ENCODE peak calls at places on chromosome 21, in ten cellular contexts. A is body of pancreas, Z is brain microvascular endothelial cell, S is substantia nigra, W is transverse colon, N is prostate gland, B is tibial nerve, P is neural progenitor cell, M is fibroblast of lung, I is PC-3. L is an unnamed sample.

GRCh38 chr21:16579538-16579937 is 849.8 kb downstream of the USP25 start:
- DNase-seq in A (no peak), Z (no peak), S (no peak), W (no peak), N (no peak), B (no peak), P (no peak), M (peak; percentile 66), I (no peak), L (no peak)

GRCh38 chr21:42103843-42104242 is 32.7 kb downstream of the UMODL1 start:
- DNase-seq in A (no peak), Z (no peak), S (no peak), W (no peak), N (no peak), B (no peak), P (no peak), M (no peak), I (no peak), L (no peak)

GRCh38 chr21:33643658-33644311 is 1.5 kb downstream of the ITSN1 start:
- DNase-seq in A (no peak), Z (no peak), S (no peak), W (no peak), N (no peak), B (no peak), P (peak; percentile 68), M (peak; percentile 29), I (peak; percentile 22), L (no peak)

GRCh38 chr21:38490411-38491020 is 7.8 kb downstream of the ERG start:
- DNase-seq in A (no peak), Z (no peak), S (no peak), W (no peak), N (no peak), B (no peak), P (no peak), M (no peak), I (no peak), L (no peak)

GRCh38 chr21:29403291-29403690 is 104.6 kb downstream of the BACH1 start:
- DNase-seq in A (no peak), Z (no peak), S (no peak), W (no peak), N (no peak), B (no peak), P (no peak), M (no peak), I (no peak), L (no peak)

GRCh38 chr21:28421716-28422480 is 570.8 kb downstream of the LTN1 start:
- DNase-seq in A (no peak), Z (peak; percentile 47), S (no peak), W (no peak), N (no peak), B (no peak), P (no peak), M (peak; percentile 30), I (peak; percentile 58), L (no peak)

GRCh38 chr21:42047821-42048613 is 23.1 kb upstream of the UMODL1 start:
- DNase-seq in A (peak; percentile 58), Z (peak; percentile 94), S (peak; percentile 36), W (no peak), N (no peak), B (peak; percentile 20), P (no peak), M (peak; percentile 100), I (peak; percentile 58), L (no peak)

GRCh38 chr21:41825216-41825615 is 53.9 kb downstream of the PRDM15 start:
- DNase-seq in A (no peak), Z (no peak), S (no peak), W (no peak), N (no peak), B (no peak), P (no peak), M (no peak), I (no peak), L (no peak)

GRCh38 chr21:45261093-45261492 is 26.6 kb downstream of the POFUT2 start:
- DNase-seq in A (no peak), Z (no peak), S (no peak), W (no peak), N (no peak), B (no peak), P (no peak), M (no peak), I (no peak), L (no peak)

GRCh38 chr21:45264146-45264918 is 23.4 kb downstream of the POFUT2 start:
- DNase-seq in A (no peak), Z (no peak), S (no peak), W (no peak), N (no peak), B (no peak), P (no peak), M (no peak), I (no peak), L (no peak)

GRCh38 chr21:45262041-45262581 is 25.6 kb downstream of the POFUT2 start:
- DNase-seq in A (no peak), Z (no peak), S (no peak), W (no peak), N (no peak), B (no peak), P (no peak), M (no peak), I (no peak), L (no peak)

GRCh38 chr21:45263534-45263933 is 24.2 kb downstream of the POFUT2 start:
- DNase-seq in A (no peak), Z (no peak), S (no peak), W (no peak), N (no peak), B (peak; percentile 11), P (no peak), M (no peak), I (no peak), L (no peak)

GRCh38 chr21:45262616-45263015 is 25.1 kb downstream of the POFUT2 start:
- DNase-seq in A (no peak), Z (no peak), S (no peak), W (peak; percentile 74), N (peak; percentile 3), B (peak; percentile 11), P (no peak), M (no peak), I (no peak), L (no peak)
- H3K27ac ChIP-seq in A (no peak overlapping the region), Z (no peak overlapping the region), S (no peak overlapping the region), W (no peak overlapping the region), N (no peak overlapping the region), B (no peak overlapping the region), P (no peak overlapping the region), M (no peak overlapping the region), I (no peak overlapping the region), L (no peak overlapping the region)

GRCh38 chr21:45215214-45215613 is 72.5 kb downstream of the POFUT2 start:
- DNase-seq in A (no peak), Z (no peak), S (no peak), W (no peak), N (no peak), B (no peak), P (no peak), M (no peak), I (no peak), L (no peak)

GRCh38 chr21:45209685-45210284 is 77.9 kb downstream of the POFUT2 start:
- DNase-seq in A (no peak), Z (no peak), S (no peak), W (no peak), N (no peak), B (no peak), P (no peak), M (no peak), I (no peak), L (no peak)

GRCh38 chr21:45210461-45210983 is 77.2 kb downstream of the POFUT2 start:
- DNase-seq in A (no peak), Z (no peak), S (no peak), W (no peak), N (no peak), B (no peak), P (no peak), M (no peak), I (no peak), L (no peak)

GRCh38 chr21:45211661-45212060 is 76.0 kb downstream of the POFUT2 start:
- DNase-seq in A (no peak), Z (no peak), S (no peak), W (no peak), N (no peak), B (no peak), P (no peak), M (no peak), I (no peak), L (no peak)

GRCh38 chr21:45213392-45213791 is 74.3 kb downstream of the POFUT2 start:
- DNase-seq in A (no peak), Z (no peak), S (no peak), W (no peak), N (no peak), B (no peak), P (no peak), M (no peak), I (no peak), L (no peak)
- H3K27ac ChIP-seq in A (no peak overlapping the region), Z (no peak overlapping the region), S (no peak overlapping the region), W (no peak overlapping the region), N (no peak overlapping the region), B (no peak overlapping the region), P (no peak overlapping the region), M (no peak overlapping the region), I (no peak overlapping the region), L (no peak overlapping the region)

GRCh38 chr21:26946744-26947446 is 20.0 kb downstream of the ADAMTS5 start:
- DNase-seq in A (no peak), Z (no peak), S (no peak), W (no peak), N (no peak), B (no peak), P (no peak), M (no peak), I (no peak), L (no peak)

GRCh38 chr21:26943916-26944315 is 23.0 kb downstream of the ADAMTS5 start:
- DNase-seq in A (no peak), Z (no peak), S (no peak), W (no peak), N (no peak), B (no peak), P (no peak), M (no peak), I (no peak), L (no peak)

GRCh38 chr21:26949830-26950229 is 17.1 kb downstream of the ADAMTS5 start:
- DNase-seq in A (no peak), Z (no peak), S (no peak), W (no peak), N (no peak), B (no peak), P (no peak), M (no peak), I (no peak), L (no peak)

GRCh38 chr21:26948194-26948593 is 18.7 kb downstream of the ADAMTS5 start:
- DNase-seq in A (no peak), Z (no peak), S (no peak), W (no peak), N (no peak), B (no peak), P (no peak), M (no peak), I (no peak), L (no peak)

GRCh38 chr21:26945916-26946315 is 21.0 kb downstream of the ADAMTS5 start:
- DNase-seq in A (no peak), Z (no peak), S (no peak), W (no peak), N (no peak), B (no peak), P (no peak), M (peak; percentile 12), I (no peak), L (no peak)
- H3K27ac ChIP-seq in A (no peak overlapping the region), Z (no peak overlapping the region), S (no peak overlapping the region), W (no peak overlapping the region), N (no peak overlapping the region), B (no peak overlapping the region), P (no peak overlapping the region), M (peak overlapping the region; percentile 21), I (no peak overlapping the region), L (no peak overlapping the region)

GRCh38 chr21:32611471-32611997 is 643 bp downstream of the CFAP298 start:
- DNase-seq in A (peak; percentile 32), Z (peak; percentile 27), S (no peak), W (peak; percentile 51), N (peak; percentile 17), B (no peak), P (peak; percentile 57), M (peak; percentile 44), I (peak; percentile 17), L (no peak)

GRCh38 chr21:32613436-32614043 is 1.4 kb upstream of the CFAP298 start:
- DNase-seq in A (no peak), Z (no peak), S (no peak), W (no peak), N (no peak), B (no peak), P (no peak), M (no peak), I (no peak), L (no peak)

GRCh38 chr21:32612075-32612998 is at the start of gene CFAP298:
- DNase-seq in A (peak; percentile 82), Z (peak; percentile 95), S (peak; percentile 89), W (peak; percentile 88), N (peak; percentile 81), B (peak; percentile 55), P (peak; percentile 89), M (peak; percentile 96), I (peak; percentile 89), L (peak; percentile 74)

DNA sequence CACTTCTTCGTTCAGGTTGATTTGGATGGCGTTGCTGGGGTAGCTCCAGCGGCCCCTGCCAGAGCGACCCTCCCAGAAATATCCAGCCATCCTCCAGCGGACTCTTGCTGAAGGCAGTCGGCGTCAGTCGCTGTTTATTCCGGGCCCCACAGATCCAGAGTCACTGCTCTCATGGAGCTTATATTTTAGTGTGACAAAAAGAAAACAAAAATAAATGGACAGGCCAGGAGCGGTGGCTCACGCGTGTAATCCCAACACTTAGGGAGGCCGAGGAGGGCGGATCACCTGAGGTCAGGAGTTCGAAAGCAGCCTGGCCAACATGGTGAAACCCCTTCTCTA is 791 bp upstream of the CFAP298 start:
- DNase-seq in A (no peak), Z (no peak), S (no peak), W (no peak), N (no peak), B (no peak), P (no peak), M (no peak), I (no peak), L (no peak)
- H3K27ac ChIP-seq in A (peak overlapping the region; percentile 77), Z (peak overlapping the region; percentile 99), S (peak overlapping the region; percentile 84), W (peak overlapping the region; percentile 88), N (peak overlapping the region; percentile 86), B (peak overlapping the region; percentile 99), P (peak overlapping the region; percentile 87), M (peak overlapping the region; percentile 98), I (peak overlapping the region; percentile 88), L (peak overlapping the region; percentile 92)

L was measured in epithelial cell of prostate.